ENCODE peak calls at places on chromosomes 7 and 10, in ten cellular contexts. One of them, this sample, is unnamed.

GRCh38 chr7:20172736-20173334 is 44.3 kb downstream of the MACC1 start:
- DNase-seq in astrocyte: peak
- DNase-seq in GDM1: peak
- DNase-seq in dorsolateral prefrontal cortex: peak
- DNase-seq in uterus: peak
- DNase-seq in ELR: peak
- DNase-seq in ureter: peak
- DNase-seq in right lobe of liver: peak
- DNase-seq in stimulated activated CD8-positive, alpha-beta memory T cell treated with anti-CD3 and anti-CD28 coated beads, Interleukin-2, amount 100 ng/mL, for 1 hour: no peak
- DNase-seq in HuH-7: peak
- DNase-seq in this sample: peak

GRCh38 chr7:136168021-136168420 is 190.9 kb upstream of the MTPN start:
- DNase-seq in astrocyte: no peak
- DNase-seq in GDM1: no peak
- DNase-seq in dorsolateral prefrontal cortex: no peak
- DNase-seq in uterus: no peak
- DNase-seq in ELR: no peak
- DNase-seq in ureter: no peak
- DNase-seq in right lobe of liver: no peak
- DNase-seq in stimulated activated CD8-positive, alpha-beta memory T cell treated with anti-CD3 and anti-CD28 coated beads, Interleukin-2, amount 100 ng/mL, for 1 hour: no peak
- DNase-seq in HuH-7: no peak
- DNase-seq in this sample: no peak

GRCh38 chr10:8137272-8137680 is 82.8 kb downstream of the GATA3 start:
- DNase-seq in astrocyte: no peak
- DNase-seq in GDM1: no peak
- DNase-seq in dorsolateral prefrontal cortex: no peak
- DNase-seq in uterus: no peak
- DNase-seq in ELR: no peak
- DNase-seq in ureter: no peak
- DNase-seq in right lobe of liver: no peak
- DNase-seq in stimulated activated CD8-positive, alpha-beta memory T cell treated with anti-CD3 and anti-CD28 coated beads, Interleukin-2, amount 100 ng/mL, for 1 hour: no peak
- DNase-seq in HuH-7: no peak
- DNase-seq in this sample: no peak

GRCh38 chr7:127794551-127794950 is 142.6 kb downstream of the SND1 start:
- DNase-seq in astrocyte: no peak
- DNase-seq in GDM1: no peak
- DNase-seq in dorsolateral prefrontal cortex: peak
- DNase-seq in uterus: no peak
- DNase-seq in ELR: no peak
- DNase-seq in ureter: no peak
- DNase-seq in right lobe of liver: no peak
- DNase-seq in stimulated activated CD8-positive, alpha-beta memory T cell treated with anti-CD3 and anti-CD28 coated beads, Interleukin-2, amount 100 ng/mL, for 1 hour: no peak
- DNase-seq in HuH-7: no peak
- DNase-seq in this sample: no peak

GRCh38 chr7:112420236-112420945 is 29.9 kb upstream of the IFRD1 start:
- DNase-seq in astrocyte: peak
- DNase-seq in GDM1: no peak
- DNase-seq in dorsolateral prefrontal cortex: no peak
- DNase-seq in uterus: no peak
- DNase-seq in ELR: peak
- DNase-seq in ureter: no peak
- DNase-seq in right lobe of liver: no peak
- DNase-seq in stimulated activated CD8-positive, alpha-beta memory T cell treated with anti-CD3 and anti-CD28 coated beads, Interleukin-2, amount 100 ng/mL, for 1 hour: no peak
- DNase-seq in HuH-7: no peak
- DNase-seq in this sample: no peak

GRCh38 chr7:100077205-100077604 is 4.3 kb downstream of the ZNF3 start:
- DNase-seq in astrocyte: no peak
- DNase-seq in GDM1: no peak
- DNase-seq in dorsolateral prefrontal cortex: no peak
- DNase-seq in uterus: no peak
- DNase-seq in ELR: no peak
- DNase-seq in ureter: no peak
- DNase-seq in right lobe of liver: no peak
- DNase-seq in stimulated activated CD8-positive, alpha-beta memory T cell treated with anti-CD3 and anti-CD28 coated beads, Interleukin-2, amount 100 ng/mL, for 1 hour: no peak
- DNase-seq in HuH-7: no peak
- DNase-seq in this sample: no peak

GRCh38 chr7:10225265-10225664 is 748.4 kb upstream of the PHF14 start:
- DNase-seq in astrocyte: peak
- DNase-seq in GDM1: no peak
- DNase-seq in dorsolateral prefrontal cortex: no peak
- DNase-seq in uterus: no peak
- DNase-seq in ELR: no peak
- DNase-seq in ureter: no peak
- DNase-seq in right lobe of liver: no peak
- DNase-seq in stimulated activated CD8-positive, alpha-beta memory T cell treated with anti-CD3 and anti-CD28 coated beads, Interleukin-2, amount 100 ng/mL, for 1 hour: no peak
- DNase-seq in HuH-7: no peak
- DNase-seq in this sample: no peak

GRCh38 chr7:88111136-88111748 is 108.6 kb downstream of the SRI start:
- DNase-seq in astrocyte: peak
- DNase-seq in GDM1: no peak
- DNase-seq in dorsolateral prefrontal cortex: no peak
- DNase-seq in uterus: no peak
- DNase-seq in ELR: peak
- DNase-seq in ureter: no peak
- DNase-seq in right lobe of liver: no peak
- DNase-seq in stimulated activated CD8-positive, alpha-beta memory T cell treated with anti-CD3 and anti-CD28 coated beads, Interleukin-2, amount 100 ng/mL, for 1 hour: no peak
- DNase-seq in HuH-7: peak
- DNase-seq in this sample: no peak

GRCh38 chr10:101444058-101444457 is 90.1 kb downstream of the BTRC start:
- DNase-seq in astrocyte: no peak
- DNase-seq in GDM1: no peak
- DNase-seq in dorsolateral prefrontal cortex: no peak
- DNase-seq in uterus: no peak
- DNase-seq in ELR: peak
- DNase-seq in ureter: no peak
- DNase-seq in right lobe of liver: no peak
- DNase-seq in stimulated activated CD8-positive, alpha-beta memory T cell treated with anti-CD3 and anti-CD28 coated beads, Interleukin-2, amount 100 ng/mL, for 1 hour: no peak
- DNase-seq in HuH-7: no peak
- DNase-seq in this sample: no peak

GRCh38 chr10:51108404-51108803 is 34.1 kb downstream of the PRKG1 start:
- DNase-seq in astrocyte: no peak
- DNase-seq in GDM1: no peak
- DNase-seq in dorsolateral prefrontal cortex: no peak
- DNase-seq in uterus: no peak
- DNase-seq in ELR: no peak
- DNase-seq in ureter: no peak
- DNase-seq in right lobe of liver: no peak
- DNase-seq in stimulated activated CD8-positive, alpha-beta memory T cell treated with anti-CD3 and anti-CD28 coated beads, Interleukin-2, amount 100 ng/mL, for 1 hour: no peak
- DNase-seq in HuH-7: no peak
- DNase-seq in this sample: no peak

GRCh38 chr10:110802090-110802489 is 69.6 kb upstream of the PDCD4 start:
- DNase-seq in astrocyte: peak
- DNase-seq in GDM1: no peak
- DNase-seq in dorsolateral prefrontal cortex: no peak
- DNase-seq in uterus: no peak
- DNase-seq in ELR: no peak
- DNase-seq in ureter: no peak
- DNase-seq in right lobe of liver: no peak
- DNase-seq in stimulated activated CD8-positive, alpha-beta memory T cell treated with anti-CD3 and anti-CD28 coated beads, Interleukin-2, amount 100 ng/mL, for 1 hour: no peak
- DNase-seq in HuH-7: no peak
- DNase-seq in this sample: no peak

GRCh38 chr10:44172883-44173557 is 211.9 kb downstream of the CXCL12 start:
- DNase-seq in astrocyte: no peak
- DNase-seq in GDM1: no peak
- DNase-seq in dorsolateral prefrontal cortex: no peak
- DNase-seq in uterus: no peak
- DNase-seq in ELR: no peak
- DNase-seq in ureter: no peak
- DNase-seq in right lobe of liver: no peak
- DNase-seq in stimulated activated CD8-positive, alpha-beta memory T cell treated with anti-CD3 and anti-CD28 coated beads, Interleukin-2, amount 100 ng/mL, for 1 hour: no peak
- DNase-seq in HuH-7: no peak
- DNase-seq in this sample: no peak

GRCh38 chr10:46247808-46248569 is 38.8 kb upstream of the ANTXRL start:
- DNase-seq in astrocyte: no peak
- DNase-seq in GDM1: no peak
- DNase-seq in dorsolateral prefrontal cortex: no peak
- DNase-seq in uterus: peak
- DNase-seq in ELR: no peak
- DNase-seq in ureter: no peak
- DNase-seq in right lobe of liver: peak
- DNase-seq in stimulated activated CD8-positive, alpha-beta memory T cell treated with anti-CD3 and anti-CD28 coated beads, Interleukin-2, amount 100 ng/mL, for 1 hour: no peak
- DNase-seq in HuH-7: no peak
- DNase-seq in this sample: no peak

GRCh38 chr10:70164179-70164578 is 6.1 kb downstream of the SAR1A start:
- DNase-seq in astrocyte: no peak
- DNase-seq in GDM1: peak
- DNase-seq in dorsolateral prefrontal cortex: no peak
- DNase-seq in uterus: no peak
- DNase-seq in ELR: no peak
- DNase-seq in ureter: no peak
- DNase-seq in right lobe of liver: no peak
- DNase-seq in stimulated activated CD8-positive, alpha-beta memory T cell treated with anti-CD3 and anti-CD28 coated beads, Interleukin-2, amount 100 ng/mL, for 1 hour: no peak
- DNase-seq in HuH-7: no peak
- DNase-seq in this sample: no peak

GRCh38 chr10:63700935-63701263 is 179.7 kb downstream of the REEP3 start:
- DNase-seq in astrocyte: peak
- DNase-seq in GDM1: no peak
- DNase-seq in dorsolateral prefrontal cortex: no peak
- DNase-seq in uterus: no peak
- DNase-seq in ELR: peak
- DNase-seq in ureter: no peak
- DNase-seq in right lobe of liver: no peak
- DNase-seq in stimulated activated CD8-positive, alpha-beta memory T cell treated with anti-CD3 and anti-CD28 coated beads, Interleukin-2, amount 100 ng/mL, for 1 hour: no peak
- DNase-seq in HuH-7: no peak
- DNase-seq in this sample: no peak

GRCh38 chr7:84506151-84506550 is 311.6 kb upstream of the SEMA3A start:
- DNase-seq in astrocyte: peak
- DNase-seq in GDM1: no peak
- DNase-seq in dorsolateral prefrontal cortex: no peak
- DNase-seq in uterus: no peak
- DNase-seq in ELR: peak
- DNase-seq in ureter: no peak
- DNase-seq in right lobe of liver: no peak
- DNase-seq in stimulated activated CD8-positive, alpha-beta memory T cell treated with anti-CD3 and anti-CD28 coated beads, Interleukin-2, amount 100 ng/mL, for 1 hour: no peak
- DNase-seq in HuH-7: no peak
- DNase-seq in this sample: no peak

GRCh38 chr7:35848728-35849127 is 47.9 kb downstream of the SEPTIN7 start:
- DNase-seq in astrocyte: peak
- DNase-seq in GDM1: no peak
- DNase-seq in dorsolateral prefrontal cortex: no peak
- DNase-seq in uterus: no peak
- DNase-seq in ELR: no peak
- DNase-seq in ureter: no peak
- DNase-seq in right lobe of liver: no peak
- DNase-seq in stimulated activated CD8-positive, alpha-beta memory T cell treated with anti-CD3 and anti-CD28 coated beads, Interleukin-2, amount 100 ng/mL, for 1 hour: no peak
- DNase-seq in HuH-7: no peak
- DNase-seq in this sample: no peak

GRCh38 chr10:103278862-103279298 is 1.9 kb downstream of the INA start:
- DNase-seq in astrocyte: peak
- DNase-seq in GDM1: no peak
- DNase-seq in dorsolateral prefrontal cortex: peak
- DNase-seq in uterus: peak
- DNase-seq in ELR: peak
- DNase-seq in ureter: peak
- DNase-seq in right lobe of liver: no peak
- DNase-seq in stimulated activated CD8-positive, alpha-beta memory T cell treated with anti-CD3 and anti-CD28 coated beads, Interleukin-2, amount 100 ng/mL, for 1 hour: no peak
- DNase-seq in HuH-7: peak
- DNase-seq in this sample: peak

GRCh38 chr7:7266257-7266656 is 83.9 kb downstream of the C1GALT1 start:
- DNase-seq in astrocyte: no peak
- DNase-seq in GDM1: no peak
- DNase-seq in dorsolateral prefrontal cortex: no peak
- DNase-seq in uterus: no peak
- DNase-seq in ELR: no peak
- DNase-seq in ureter: no peak
- DNase-seq in right lobe of liver: no peak
- DNase-seq in stimulated activated CD8-positive, alpha-beta memory T cell treated with anti-CD3 and anti-CD28 coated beads, Interleukin-2, amount 100 ng/mL, for 1 hour: no peak
- DNase-seq in HuH-7: no peak
- DNase-seq in this sample: no peak

GRCh38 chr7:73832806-73833205 is 2.0 kb downstream of the CLDN4 start:
- DNase-seq in astrocyte: no peak
- DNase-seq in GDM1: no peak
- DNase-seq in dorsolateral prefrontal cortex: no peak
- DNase-seq in uterus: no peak
- DNase-seq in ELR: no peak
- DNase-seq in ureter: no peak
- DNase-seq in right lobe of liver: no peak
- DNase-seq in stimulated activated CD8-positive, alpha-beta memory T cell treated with anti-CD3 and anti-CD28 coated beads, Interleukin-2, amount 100 ng/mL, for 1 hour: no peak
- DNase-seq in HuH-7: no peak
- DNase-seq in this sample: no peak

GRCh38 chr10:13087986-13088618 is 11.9 kb upstream of the OPTN start:
- DNase-seq in astrocyte: peak
- DNase-seq in GDM1: no peak
- DNase-seq in dorsolateral prefrontal cortex: no peak
- DNase-seq in uterus: no peak
- DNase-seq in ELR: peak
- DNase-seq in ureter: no peak
- DNase-seq in right lobe of liver: no peak
- DNase-seq in stimulated activated CD8-positive, alpha-beta memory T cell treated with anti-CD3 and anti-CD28 coated beads, Interleukin-2, amount 100 ng/mL, for 1 hour: no peak
- DNase-seq in HuH-7: no peak
- DNase-seq in this sample: no peak

GRCh38 chr7:47610506-47611044 is 28.7 kb upstream of the TNS3 start:
- DNase-seq in astrocyte: peak
- DNase-seq in GDM1: no peak
- DNase-seq in dorsolateral prefrontal cortex: no peak
- DNase-seq in uterus: peak
- DNase-seq in ELR: no peak
- DNase-seq in ureter: no peak
- DNase-seq in right lobe of liver: peak
- DNase-seq in stimulated activated CD8-positive, alpha-beta memory T cell treated with anti-CD3 and anti-CD28 coated beads, Interleukin-2, amount 100 ng/mL, for 1 hour: no peak
- DNase-seq in HuH-7: peak
- DNase-seq in this sample: no peak

GRCh38 chr10:23381298-23381697 is 36.7 kb upstream of the C10orf67 start:
- DNase-seq in astrocyte: no peak
- DNase-seq in GDM1: no peak
- DNase-seq in dorsolateral prefrontal cortex: no peak
- DNase-seq in uterus: no peak
- DNase-seq in ELR: no peak
- DNase-seq in ureter: no peak
- DNase-seq in right lobe of liver: no peak
- DNase-seq in stimulated activated CD8-positive, alpha-beta memory T cell treated with anti-CD3 and anti-CD28 coated beads, Interleukin-2, amount 100 ng/mL, for 1 hour: no peak
- DNase-seq in HuH-7: no peak
- DNase-seq in this sample: no peak

GRCh38 chr7:35593896-35594295 is 101.0 kb downstream of the HERPUD2 start:
- DNase-seq in astrocyte: no peak
- DNase-seq in GDM1: no peak
- DNase-seq in dorsolateral prefrontal cortex: no peak
- DNase-seq in uterus: no peak
- DNase-seq in ELR: peak
- DNase-seq in ureter: no peak
- DNase-seq in right lobe of liver: no peak
- DNase-seq in stimulated activated CD8-positive, alpha-beta memory T cell treated with anti-CD3 and anti-CD28 coated beads, Interleukin-2, amount 100 ng/mL, for 1 hour: no peak
- DNase-seq in HuH-7: peak
- DNase-seq in this sample: peak

GRCh38 chr10:29397221-29397620 is 108.4 kb downstream of the LYZL1 start:
- DNase-seq in astrocyte: no peak
- DNase-seq in GDM1: no peak
- DNase-seq in dorsolateral prefrontal cortex: no peak
- DNase-seq in uterus: no peak
- DNase-seq in ELR: no peak
- DNase-seq in ureter: no peak
- DNase-seq in right lobe of liver: no peak
- DNase-seq in stimulated activated CD8-positive, alpha-beta memory T cell treated with anti-CD3 and anti-CD28 coated beads, Interleukin-2, amount 100 ng/mL, for 1 hour: no peak
- DNase-seq in HuH-7: no peak
- DNase-seq in this sample: no peak

GRCh38 chr10:62422068-62422590 is 48.0 kb downstream of the ZNF365 start:
- DNase-seq in astrocyte: peak
- DNase-seq in GDM1: no peak
- DNase-seq in dorsolateral prefrontal cortex: no peak
- DNase-seq in uterus: no peak
- DNase-seq in ELR: peak
- DNase-seq in ureter: no peak
- DNase-seq in right lobe of liver: no peak
- DNase-seq in stimulated activated CD8-positive, alpha-beta memory T cell treated with anti-CD3 and anti-CD28 coated beads, Interleukin-2, amount 100 ng/mL, for 1 hour: no peak
- DNase-seq in HuH-7: no peak
- DNase-seq in this sample: no peak

GRCh38 chr7:149638566-149639320 is 134.6 kb downstream of the ZNF467 start:
- DNase-seq in astrocyte: no peak
- DNase-seq in GDM1: no peak
- DNase-seq in dorsolateral prefrontal cortex: no peak
- DNase-seq in uterus: no peak
- DNase-seq in ELR: no peak
- DNase-seq in ureter: peak
- DNase-seq in right lobe of liver: no peak
- DNase-seq in stimulated activated CD8-positive, alpha-beta memory T cell treated with anti-CD3 and anti-CD28 coated beads, Interleukin-2, amount 100 ng/mL, for 1 hour: no peak
- DNase-seq in HuH-7: no peak
- DNase-seq in this sample: no peak

GRCh38 chr7:150514748-150515222 is at the start of gene GIMAP7:
- DNase-seq in astrocyte: no peak
- DNase-seq in GDM1: peak
- DNase-seq in dorsolateral prefrontal cortex: no peak
- DNase-seq in uterus: no peak
- DNase-seq in ELR: no peak
- DNase-seq in ureter: no peak
- DNase-seq in right lobe of liver: no peak
- DNase-seq in stimulated activated CD8-positive, alpha-beta memory T cell treated with anti-CD3 and anti-CD28 coated beads, Interleukin-2, amount 100 ng/mL, for 1 hour: peak
- DNase-seq in HuH-7: no peak
- DNase-seq in this sample: no peak